ENCODE peak calls at places on chromosomes 2 and 18, in nine cellular contexts. M is HTR-8/SVneo; A is type B pancreatic cell; K is Panc1; R is mammary epithelial cell; E is GM18507; X is midbrain; Q is stimulated activated naive CD4-positive, alpha-beta T cell; T is aorta. J is an unnamed sample.

GRCh38 chr18:23363865-23364570 is 89.1 kb upstream of the RIOK3 start:
- DNase-seq in A (no peak), E (no peak), Q (no peak), R (no peak), M (no peak), T (no peak), X (no peak), K (no peak), J (no peak)

GRCh38 chr2:37037771-37038170 is 46.4 kb downstream of the HEATR5B start:
- DNase-seq in A (no peak), E (no peak), Q (no peak), X (no peak), K (no peak), R (no peak), T (no peak), M (no peak), J (no peak)

GRCh38 chr2:107525420-107525819 is 301.3 kb upstream of the RGPD4 start:
- DNase-seq in R (no peak), T (no peak), A (no peak), X (no peak), M (no peak), E (no peak), Q (no peak), K (no peak), J (no peak)

GRCh38 chr18:49613741-49614151 is 51.9 kb downstream of the LIPG start:
- DNase-seq in R (no peak), E (no peak), K (no peak), X (no peak), M (no peak), T (no peak), A (no peak), Q (no peak), J (peak; percentile 98)

GRCh38 chr2:230472619-230473018 is 56.6 kb downstream of the SP100 start:
- DNase-seq in M (peak; percentile 10), E (no peak), R (peak; percentile 50), K (no peak), A (no peak), Q (no peak), X (no peak), T (no peak), J (no peak)

GRCh38 chr2:136238214-136238551 is 120.2 kb upstream of the CXCR4 start:
- DNase-seq in X (no peak), R (peak; percentile 53), M (no peak), K (no peak), A (no peak), E (no peak), Q (no peak), T (no peak), J (no peak)

GRCh38 chr2:207073791-207074678 is 91.7 kb downstream of the KLF7 start:
- DNase-seq in K (no peak), M (peak; percentile 14), Q (no peak), R (no peak), E (no peak), X (peak; percentile 77), T (no peak), A (no peak), J (peak; percentile 4)

GRCh38 chr18:72208920-72209676 is 335.0 kb downstream of the CBLN2 start:
- DNase-seq in X (no peak), K (no peak), E (no peak), R (no peak), M (no peak), T (no peak), Q (no peak), A (no peak), J (no peak)

GRCh38 chr2:236675526-236675925 is 105.9 kb downstream of the ACKR3 start:
- DNase-seq in E (no peak), A (no peak), M (no peak), R (no peak), K (no peak), X (no peak), T (no peak), Q (no peak), J (no peak)

GRCh38 chr2:223260681-223261080 is 208.7 kb downstream of the KCNE4 start:
- DNase-seq in K (no peak), M (peak; percentile 11), X (no peak), E (no peak), R (peak; percentile 50), A (no peak), T (no peak), Q (no peak), J (no peak)

GRCh38 chr18:79580481-79581171 is 99.0 kb upstream of the CTDP1 start:
- DNase-seq in E (no peak), K (no peak), T (peak; percentile 57), A (peak; percentile 62), Q (no peak), M (no peak), X (no peak), R (no peak), J (no peak)

GRCh38 chr2:114550895-114551793 is 108.7 kb downstream of the DPP10 start:
- DNase-seq in R (peak; percentile 35), K (peak; percentile 32), M (peak; percentile 5), T (no peak), A (no peak), E (no peak), Q (no peak), X (peak; percentile 61), J (peak; percentile 84)

GRCh38 chr18:63951302-63951705 is 2.2 kb downstream of the HMSD start:
- DNase-seq in T (no peak), R (peak; percentile 19), A (no peak), K (no peak), X (no peak), Q (no peak), M (no peak), E (no peak), J (no peak)

GRCh38 chr18:77129150-77129551 is 3.4 kb downstream of the MBP start:
- DNase-seq in X (no peak), E (no peak), A (no peak), K (no peak), T (no peak), M (no peak), R (peak; percentile 88), Q (no peak), J (peak; percentile 21)

GRCh38 chr2:182625814-182626213 is 90.2 kb upstream of the DNAJC10 start:
- DNase-seq in K (no peak), T (no peak), X (no peak), E (no peak), A (no peak), R (no peak), Q (no peak), M (no peak), J (no peak)

GRCh38 chr2:200847939-200848338 is 16.5 kb downstream of the CLK1 start:
- DNase-seq in T (no peak), M (no peak), E (no peak), Q (no peak), R (no peak), A (no peak), X (no peak), K (no peak), J (no peak)

GRCh38 chr2:174580951-174581350 is 16.7 kb downstream of the WIPF1 start:
- DNase-seq in X (peak; percentile 44), Q (no peak), M (no peak), R (no peak), K (no peak), A (no peak), E (no peak), T (no peak), J (no peak)

GRCh38 chr2:47950340-47951280 is 44.3 kb upstream of the FBXO11 start:
- DNase-seq in E (no peak), Q (no peak), T (no peak), A (no peak), R (no peak), M (no peak), X (no peak), K (no peak), J (no peak)

GRCh38 chr2:166361351-166362153 is 14.2 kb downstream of the SCN9A start:
- DNase-seq in K (no peak), A (no peak), T (no peak), M (no peak), R (no peak), Q (no peak), E (no peak), X (no peak), J (peak; percentile 36)

GRCh38 chr2:65456074-65456473 is 23.7 kb upstream of the SPRED2 start:
- DNase-seq in A (no peak), T (no peak), K (no peak), M (peak; percentile 10), Q (no peak), R (peak; percentile 92), E (no peak), X (no peak), J (no peak)

GRCh38 chr18:45775241-45775676 is 50.2 kb upstream of the SIGLEC15 start:
- DNase-seq in T (peak; percentile 92), Q (no peak), A (no peak), X (peak; percentile 62), M (no peak), R (no peak), K (no peak), E (no peak), J (peak; percentile 79)

GRCh38 chr18:39314595-39314994 is 1749.0 kb upstream of the CELF4 start:
- DNase-seq in M (no peak), E (no peak), A (no peak), K (no peak), X (no peak), Q (no peak), R (no peak), T (no peak), J (no peak)

J was measured in small intestine.